ENCODE peak calls at places on chromosomes 3 and 15, in five cellular contexts. P is coronary artery, Q is cardiac fibroblast, A is GM12865, B is LNCaP clone FGC. T is an unnamed sample.

GRCh38 chr3:114660124-114660523 is 366.3 kb downstream of the TIGIT start:
- DNase-seq in P (no peak), Q (peak), A (no peak), B (peak), T (no peak)

GRCh38 chr3:123801474-123801873 is 82.7 kb downstream of the MYLK start:
- DNase-seq in P (no peak), Q (no peak), A (no peak), B (no peak), T (peak)

GRCh38 chr15:92898988-92899909 is 875 bp upstream of the CHD2 start:
- DNase-seq in P (no peak), Q (no peak), A (no peak), B (no peak), T (peak)

GRCh38 chr3:162525791-162526190 is 1029.2 kb downstream of the OTOL1 start:
- DNase-seq in P (no peak), Q (peak), A (no peak), B (no peak), T (no peak)

GRCh38 chr3:14660942-14661341 is 9.4 kb downstream of the CCDC174 start:
- DNase-seq in P (no peak), Q (no peak), A (no peak), B (no peak), T (no peak)

GRCh38 chr15:31127596-31128261 is 26.2 kb upstream of the TRPM1 start:
- DNase-seq in P (no peak), Q (no peak), A (no peak), B (no peak), T (no peak)

GRCh38 chr3:114499986-114500385 is 206.2 kb downstream of the TIGIT start:
- DNase-seq in P (no peak), Q (peak), A (peak), B (no peak), T (no peak)

GRCh38 chr3:28916713-28917499 is 364.0 kb upstream of the RBMS3 start:
- DNase-seq in P (peak), Q (peak), A (peak), B (no peak), T (peak)

GRCh38 chr3:28922376-28922775 is 358.5 kb upstream of the RBMS3 start:
- DNase-seq in P (no peak), Q (no peak), A (no peak), B (no peak), T (no peak)

GRCh38 chr15:98648654-98649537 is 557 bp downstream of the IGF1R start:
- DNase-seq in P (peak), Q (peak), A (peak), B (no peak), T (peak)

DNA sequence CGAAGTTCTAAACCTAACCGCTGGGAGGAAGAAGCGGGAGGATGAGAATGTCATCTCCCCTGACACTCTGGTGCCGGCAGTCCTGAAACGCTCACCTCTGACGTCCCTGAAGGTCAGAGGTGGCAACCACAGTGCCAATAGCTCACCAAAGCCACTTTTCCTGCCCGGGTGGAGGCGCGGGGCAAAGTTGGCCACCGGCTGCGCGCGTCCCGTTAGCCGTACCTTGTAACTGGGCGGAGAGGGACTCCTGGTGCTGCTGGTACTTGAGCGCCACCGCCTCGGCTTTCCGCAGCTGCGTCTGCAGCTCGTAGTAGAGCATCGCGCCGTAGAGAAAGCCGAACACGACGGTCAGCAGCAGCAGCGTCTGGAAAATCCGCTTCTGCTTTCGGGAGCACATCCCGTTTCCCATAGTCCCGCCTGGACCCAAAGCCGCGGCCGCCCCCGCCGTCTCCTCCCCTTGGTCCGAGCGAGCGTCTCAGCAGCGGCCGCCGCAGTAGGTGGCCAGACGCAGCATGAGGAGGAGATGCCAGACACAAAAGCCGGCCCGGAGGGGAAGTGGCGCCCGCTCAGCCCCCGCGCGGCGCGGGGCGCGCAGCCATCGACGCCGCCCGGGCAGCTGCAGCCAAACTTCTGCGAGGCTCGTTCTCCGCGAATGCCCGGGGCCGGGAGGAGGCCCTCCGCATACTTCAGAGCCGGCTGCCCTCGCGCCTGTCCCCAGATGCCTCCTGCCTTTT is 680 bp downstream of the GOLIM4 start:
- DNase-seq in P (peak), Q (peak), A (peak), B (no peak), T (peak)
- TF ChIP-seq CTCF in P (no peak), Q (peak), A (peak), B (peak), T (peak)

DNA sequence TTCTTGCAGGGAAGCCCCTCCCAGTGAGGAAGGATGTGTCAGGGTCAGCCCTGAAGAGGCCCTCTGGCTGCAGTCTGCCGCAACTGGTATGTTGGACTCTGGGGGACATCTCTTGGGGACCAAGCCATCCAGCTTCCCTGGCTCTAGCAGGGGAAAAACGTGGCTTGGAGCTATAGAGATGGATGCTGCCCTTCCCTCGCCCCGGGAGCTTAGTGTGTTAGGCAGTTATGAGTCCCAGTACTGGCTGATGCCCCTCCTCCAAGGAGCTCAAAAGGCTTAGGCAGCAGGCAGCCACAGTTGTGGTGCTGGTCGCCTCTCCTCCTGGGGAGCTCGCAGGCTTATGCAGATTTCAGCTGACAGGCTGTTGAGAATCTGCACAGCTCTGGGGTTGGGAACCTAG is 353.1 kb upstream of the GBE1 start:
- DNase-seq in P (no peak), Q (no peak), A (no peak), B (no peak), T (no peak)
- H3K4me3 ChIP-seq in P (no peak), Q (no peak), A (no peak), B (no peak), T (no peak)

GRCh38 chr15:69160141-69160975 is at the start of gene GLCE:
- DNase-seq in P (peak), Q (peak), A (peak), B (peak), T (peak)
- TF ChIP-seq CTCF in P (no peak), Q (no peak), A (no peak), B (no peak), T (no peak)

GRCh38 chr3:46632792-46633191 is 20.5 kb downstream of the FAM240A start:
- DNase-seq in P (no peak), Q (peak), A (no peak), B (no peak), T (no peak)

GRCh38 chr3:46627078-46627477 is 14.8 kb downstream of the FAM240A start:
- DNase-seq in P (no peak), Q (no peak), A (no peak), B (no peak), T (no peak)

GRCh38 chr3:46626039-46626438 is 13.7 kb downstream of the FAM240A start:
- DNase-seq in P (no peak), Q (no peak), A (no peak), B (no peak), T (no peak)

GRCh38 chr3:46628980-46629379 is 16.7 kb downstream of the FAM240A start:
- DNase-seq in P (no peak), Q (peak), A (no peak), B (no peak), T (no peak)

GRCh38 chr3:46629571-46630517 is 17.5 kb downstream of the FAM240A start:
- DNase-seq in P (no peak), Q (peak), A (peak), B (no peak), T (peak)
- H3K4me3 ChIP-seq in P (peak), Q (peak), A (no peak), B (no peak), T (peak)

GRCh38 chr15:81326466-81327212 is 2.7 kb upstream of the STARD5 start:
- DNase-seq in P (no peak), Q (no peak), A (no peak), B (no peak), T (no peak)
- TF ChIP-seq CTCF in P (no peak), Q (no peak), A (no peak), B (no peak), T (no peak)

DNA sequence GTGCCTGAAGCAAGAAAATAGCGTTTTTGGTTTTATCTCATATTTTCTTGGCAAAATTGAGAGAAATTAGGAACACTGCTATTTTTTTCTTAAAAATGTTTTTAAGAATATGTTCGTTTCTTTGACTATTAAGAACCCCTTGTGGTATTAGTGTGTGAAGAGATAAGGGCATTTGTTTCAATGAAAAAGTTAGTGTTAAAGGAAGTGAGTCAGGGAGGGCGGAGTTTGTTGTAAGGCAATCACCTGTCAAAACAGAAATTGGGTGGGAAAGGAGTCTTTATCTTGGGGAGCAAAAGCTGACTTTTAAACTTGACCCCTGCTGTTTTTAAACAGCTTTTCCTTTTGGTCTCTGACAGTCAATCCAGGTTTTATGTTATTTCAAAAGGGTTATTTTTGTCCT is 4.2 kb downstream of the RAP2B start:
- DNase-seq in P (no peak), Q (peak), A (no peak), B (no peak), T (peak)
- H3K4me3 ChIP-seq in P (peak), Q (peak), A (no peak), B (no peak), T (peak)

GRCh38 chr3:187986514-187986934 is 167.4 kb upstream of the LPP start:
- DNase-seq in P (no peak), Q (peak), A (no peak), B (no peak), T (peak)
- TF ChIP-seq CTCF in P (no peak), Q (no peak), A (no peak), B (no peak), T (no peak)

GRCh38 chr15:40046721-40047412 is 7.9 kb upstream of the SRP14 start:
- DNase-seq in P (peak), Q (peak), A (peak), B (no peak), T (peak)
- H3K4me3 ChIP-seq in P (no peak), Q (no peak), A (peak), B (no peak), T (no peak)

T was measured in epithelial cell of esophagus.